ENCODE peak calls at places on chromosomes 12 and 14, in four cellular contexts. Q is AG09309, Z is AG10803, T is GM06990. B is an unnamed sample.

GRCh38 chr14:94307410-94307992 is 14.4 kb upstream of the SERPINA10 start:
- DNase-seq in Q (no peak), Z (no peak), T (no peak), B (no peak)

GRCh38 chr12:118706437-118706836 is 274.9 kb upstream of the SRRM4 start:
- DNase-seq in Q (no peak), Z (no peak), T (no peak), B (peak; percentile 34)

GRCh38 chr12:56029666-56030293 is 8.9 kb downstream of the IKZF4 start:
- DNase-seq in Q (peak; percentile 27), Z (peak; percentile 68), T (no peak), B (peak; percentile 66)

GRCh38 chr14:67472726-67473125 is 15.8 kb downstream of the TMEM229B start:
- DNase-seq in Q (no peak), Z (no peak), T (no peak), B (no peak)

GRCh38 chr14:104116544-104117340 is 21.6 kb upstream of the KIF26A start:
- DNase-seq in Q (no peak), Z (no peak), T (no peak), B (no peak)

GRCh38 chr12:107818984-107819383 is 44.5 kb downstream of the ASCL4 start:
- DNase-seq in Q (peak; percentile 57), Z (peak; percentile 77), T (no peak), B (no peak)

GRCh38 chr14:32430326-32430725 is 101.2 kb downstream of the AKAP6 start:
- DNase-seq in Q (no peak), Z (no peak), T (no peak), B (no peak)

GRCh38 chr12:57154076-57154475 is 6.7 kb upstream of the LRP1-AS start:
- DNase-seq in Q (no peak), Z (no peak), T (no peak), B (no peak)

GRCh38 chr12:74747305-74747704 is 209.7 kb downstream of the ATXN7L3B start:
- DNase-seq in Q (no peak), Z (peak; percentile 3), T (no peak), B (no peak)

GRCh38 chr14:74015965-74016364 is 3.1 kb downstream of the ENTPD5 start:
- DNase-seq in Q (no peak), Z (no peak), T (no peak), B (no peak)

GRCh38 chr14:53982546-53982945 is 25.9 kb upstream of the BMP4 start:
- DNase-seq in Q (no peak), Z (no peak), T (no peak), B (no peak)

GRCh38 chr12:92424338-92424737 is 278.5 kb upstream of the PLEKHG7 start:
- DNase-seq in Q (peak; percentile 20), Z (peak; percentile 33), T (no peak), B (no peak)

GRCh38 chr14:65318636-65319506 is 93.7 kb upstream of the FUT8 start:
- DNase-seq in Q (no peak), Z (no peak), T (peak; percentile 76), B (no peak)

GRCh38 chr14:99768381-99768780 is 24.8 kb upstream of the EML1 start:
- DNase-seq in Q (no peak), Z (peak; percentile 80), T (no peak), B (no peak)

GRCh38 chr12:108371801-108372344 is 32.8 kb upstream of the CMKLR1 start:
- DNase-seq in Q (peak; percentile 94), Z (peak; percentile 85), T (no peak), B (no peak)

GRCh38 chr12:3996322-3996721 is 123.1 kb upstream of the PARP11 start:
- DNase-seq in Q (no peak), Z (no peak), T (no peak), B (no peak)

GRCh38 chr14:80426686-80427085 is 215.4 kb upstream of the DIO2 start:
- DNase-seq in Q (no peak), Z (peak; percentile 16), T (no peak), B (no peak)

GRCh38 chr12:46218509-46219095 is 50.2 kb downstream of the SLC38A1 start:
- DNase-seq in Q (no peak), Z (no peak), T (no peak), B (no peak)

GRCh38 chr12:46221255-46222128 is 47.4 kb downstream of the SLC38A1 start:
- DNase-seq in Q (no peak), Z (peak; percentile 74), T (no peak), B (no peak)

GRCh38 chr12:46219892-46220655 is 48.8 kb downstream of the SLC38A1 start:
- DNase-seq in Q (peak; percentile 55), Z (peak; percentile 91), T (no peak), B (no peak)

GRCh38 chr12:46217686-46218508 is 50.9 kb downstream of the SLC38A1 start:
- DNase-seq in Q (no peak), Z (no peak), T (peak; percentile 77), B (peak; percentile 24)

GRCh38 chr12:46219147-46219891 is 49.5 kb downstream of the SLC38A1 start:
- DNase-seq in Q (no peak), Z (no peak), T (no peak), B (no peak)
- TF ChIP-seq CTCF in Q (no peak), Z (no peak), T (no peak), B (no peak)

GRCh38 chr12:101823891-101824290 is 6.9 kb downstream of the GNPTAB start:
- DNase-seq in Q (no peak), Z (peak; percentile 17), T (peak; percentile 26), B (peak; percentile 69)
- TF ChIP-seq CTCF in Q (no peak), Z (no peak), T (peak; percentile 32), B (peak; percentile 3)

DNA sequence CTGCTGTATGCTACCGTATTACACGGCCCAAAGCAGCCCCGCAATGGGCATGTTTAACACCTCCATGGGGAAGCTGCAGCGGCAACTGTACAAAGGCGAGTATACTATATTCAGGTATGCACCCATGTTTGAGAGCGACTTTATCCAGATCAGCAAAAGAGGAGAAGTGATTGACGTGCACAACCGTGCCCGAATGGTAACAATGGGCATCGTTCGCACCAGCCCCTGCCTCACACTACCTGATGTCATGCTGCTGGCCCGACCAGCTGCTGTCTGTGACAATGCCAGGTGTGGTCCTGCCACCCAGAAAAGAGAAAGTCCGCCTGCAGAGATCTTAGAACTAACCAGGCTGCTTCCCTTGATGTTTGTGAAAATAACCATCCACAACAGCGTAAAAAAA is 630 bp downstream of the GARIN6 start:
- DNase-seq in Q (no peak), Z (no peak), T (no peak), B (no peak)
- TF ChIP-seq CTCF in Q (no peak), Z (no peak), T (no peak), B (no peak)

DNA sequence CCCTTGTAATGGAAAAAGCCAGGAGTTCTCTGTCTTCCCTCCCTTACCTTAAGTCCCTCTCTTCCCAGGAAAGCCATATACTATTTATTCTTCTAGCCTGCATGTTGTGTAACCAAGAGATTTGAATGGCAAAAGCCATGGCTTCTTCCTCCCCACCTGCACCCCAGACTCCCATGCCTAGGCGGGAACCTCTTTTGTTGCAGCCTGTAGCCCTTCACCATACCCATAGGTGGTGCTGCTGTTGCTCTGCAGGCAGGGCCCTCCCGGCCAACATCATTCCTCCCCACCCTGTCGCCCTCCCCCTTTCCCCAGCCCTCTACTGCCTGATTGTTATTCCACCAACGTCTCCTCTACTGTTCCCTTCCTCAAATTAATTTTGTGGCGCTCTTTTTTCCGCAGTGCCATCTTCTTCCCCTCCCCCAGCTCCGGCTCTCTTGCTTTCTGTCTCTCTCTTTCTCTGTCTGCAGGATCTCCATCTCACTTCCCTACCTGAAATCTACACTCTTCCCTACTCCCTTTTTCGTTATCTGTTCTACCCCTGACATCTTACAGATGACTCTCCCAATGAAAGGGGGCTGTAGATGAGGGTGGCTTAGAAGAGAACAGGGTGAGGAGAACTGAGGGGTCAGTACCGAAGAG is 13.8 kb downstream of the NGDN start:
- DNase-seq in Q (no peak), Z (no peak), T (no peak), B (peak; percentile 47)
- TF ChIP-seq CTCF in Q (peak; percentile 45), Z (peak; percentile 42), T (peak; percentile 59), B (peak; percentile 20)

DNA sequence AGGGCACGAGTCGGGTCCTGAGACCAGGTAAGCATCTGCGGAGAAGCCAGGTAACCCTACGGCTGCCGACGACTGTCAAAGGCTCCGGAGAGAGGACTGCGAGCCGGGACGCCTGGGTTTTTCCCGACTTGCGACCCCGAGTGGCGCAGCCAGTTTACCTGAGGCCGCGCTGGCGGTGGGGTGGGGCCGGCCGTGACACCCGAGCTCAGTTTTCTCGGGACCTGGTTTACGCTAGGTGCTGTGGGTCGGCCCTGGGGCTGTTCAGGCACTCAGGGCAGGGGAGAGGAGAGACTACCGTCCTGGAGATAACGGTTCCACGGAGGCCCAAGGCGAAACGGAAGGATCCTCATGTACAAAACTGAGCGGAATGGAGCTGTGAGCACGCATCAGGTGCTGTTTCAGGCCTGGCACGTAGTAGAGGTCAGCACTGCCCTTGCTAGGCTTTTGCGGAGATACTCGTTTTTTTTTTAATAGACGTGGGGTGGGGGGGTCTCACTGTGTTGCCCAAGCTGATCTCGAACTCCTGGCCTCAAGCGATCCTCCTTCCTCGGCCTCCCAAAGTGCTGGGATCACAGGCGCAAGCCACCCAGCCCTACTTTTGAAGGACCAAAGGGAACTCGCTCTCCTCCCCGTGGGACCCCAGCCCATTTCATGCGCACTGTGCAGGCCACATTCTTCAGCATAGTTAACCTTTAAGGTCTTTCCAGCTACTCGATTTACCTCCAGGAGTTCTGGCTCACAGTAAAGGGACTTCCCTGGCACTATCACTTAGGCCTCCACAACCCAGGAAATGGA is 466 bp downstream of the MTRFR start:
- DNase-seq in Q (no peak), Z (no peak), T (peak; percentile 22), B (no peak)
- TF ChIP-seq CTCF in Q (no peak), Z (no peak), T (no peak), B (no peak)

B was measured in GM13976.